ENCODE peak calls at places on chromosomes 16 and 17, in four cellular contexts. Y is psoas muscle; S is iris pigment epithelial cell; P is central memory CD8-positive, alpha-beta T cell. G is an unnamed sample.

GRCh38 chr17:76278952-76279741 is 14.0 kb downstream of the UBALD2 start:
- DNase-seq in Y (peak; percentile 95), S (peak; percentile 57), P (peak; percentile 72), G (peak; percentile 90)

GRCh38 chr16:9185396-9185795 is 94.0 kb downstream of the HAPSTR1 start:
- DNase-seq in Y (no peak), S (no peak), P (no peak), G (no peak)

GRCh38 chr17:420479-421175 is 68.0 kb upstream of the RPH3AL start:
- DNase-seq in Y (no peak), S (no peak), P (no peak), G (no peak)

GRCh38 chr17:62627219-62627903 is at the start of gene MRC2:
- DNase-seq in Y (peak; percentile 83), S (peak; percentile 90), P (no peak), G (peak; percentile 86)

GRCh38 chr17:28188841-28189263 is 130.1 kb upstream of the TMEM97 start:
- DNase-seq in Y (no peak), S (peak; percentile 65), P (no peak), G (no peak)

GRCh38 chr17:63189082-63189481 is 223.0 kb downstream of the TANC2 start:
- DNase-seq in Y (no peak), S (peak; percentile 78), P (no peak), G (no peak)

GRCh38 chr16:50213939-50214519 is 52.3 kb upstream of the ADCY7 start:
- DNase-seq in Y (no peak), S (peak; percentile 53), P (no peak), G (no peak)

GRCh38 chr16:3259097-3259496 is 2.7 kb upstream of the MEFV start:
- DNase-seq in Y (no peak), S (no peak), P (no peak), G (peak; percentile 44)

GRCh38 chr17:82943751-82944150 is 103.9 kb upstream of the ZNF750 start:
- DNase-seq in Y (peak; percentile 6), S (no peak), P (no peak), G (no peak)

GRCh38 chr17:79073706-79074088 is 927 bp upstream of the ENGASE start:
- DNase-seq in Y (peak; percentile 28), S (no peak), P (no peak), G (no peak)

GRCh38 chr16:824601-825000 is 24.1 kb upstream of the GNG13 start:
- DNase-seq in Y (no peak), S (no peak), P (no peak), G (no peak)

GRCh38 chr17:50721194-50722010 is 2.0 kb downstream of the LUC7L3 start:
- DNase-seq in Y (no peak), S (no peak), P (no peak), G (no peak)

GRCh38 chr16:78310990-78311561 is 211.6 kb downstream of the WWOX start:
- DNase-seq in Y (no peak), S (peak; percentile 3), P (no peak), G (no peak)

GRCh38 chr17:16352838-16353701 is at the start of gene CENPV:
- DNase-seq in Y (peak; percentile 65), S (peak; percentile 32), P (peak; percentile 41), G (peak; percentile 47)

GRCh38 chr17:66647391-66647983 is 187.4 kb upstream of the CACNG5 start:
- DNase-seq in Y (no peak), S (no peak), P (no peak), G (no peak)

GRCh38 chr16:48330847-48331204 is 54.4 kb downstream of the SIAH1 start:
- DNase-seq in Y (no peak), S (no peak), P (no peak), G (no peak)

GRCh38 chr16:56356276-56357241 is 68.8 kb downstream of the AMFR start:
- DNase-seq in Y (peak; percentile 87), S (peak; percentile 90), P (no peak), G (peak; percentile 84)

GRCh38 chr17:2435181-2435741 is 34.4 kb upstream of the MNT start:
- DNase-seq in Y (no peak), S (no peak), P (no peak), G (no peak)

GRCh38 chr17:82433560-82434215 is 15.3 kb upstream of the OGFOD3 start:
- DNase-seq in Y (no peak), S (no peak), P (no peak), G (no peak)

GRCh38 chr17:40283662-40284061 is 4.0 kb upstream of the CDC6 start:
- DNase-seq in Y (no peak), S (peak; percentile 98), P (peak; percentile 13), G (no peak)

GRCh38 chr16:9123871-9124270 is 32.4 kb downstream of the HAPSTR1 start:
- DNase-seq in Y (peak; percentile 83), S (no peak), P (no peak), G (peak; percentile 62)

GRCh38 chr17:56870163-56870651 is 36.3 kb downstream of the DGKE start:
- DNase-seq in Y (no peak), S (no peak), P (no peak), G (no peak)

GRCh38 chr16:81932668-81933067 is 78.6 kb downstream of the SDR42E1 start:
- DNase-seq in Y (no peak), S (no peak), P (no peak), G (no peak)